ENCODE peak calls at places on chromosome 4, in six cellular contexts. U is non-pigmented ciliary epithelial cell; Z is spleen; H is NK-92 treated with Interleukin-12 subunit alpha and Interleukin-12 subunit beta, amount 100 ng/mL, for 24 hours; K is stimulated activated CD8-positive, alpha-beta memory T cell treated with anti-CD3 and anti-CD28 coated beads, Interleukin-4, amount 100 ng/mL, for 1 hour; D is T-cell. C is an unnamed sample.
A peak's percentile ranks its signal among the peaks of the same experiment; 100 is the strongest.

GRCh38 chr4:120070191-120070590 is 3.5 kb upstream of the MAD2L1 start:
- DNase-seq in U (no peak), Z (no peak), H (no peak), K (no peak), D (no peak), C (no peak)

GRCh38 chr4:2417765-2418651 is at the start of gene ZFYVE28:
- DNase-seq in U (no peak), Z (peak; percentile 86), H (no peak), K (no peak), D (no peak), C (no peak)

GRCh38 chr4:21795091-21795490 is 153.5 kb downstream of the KCNIP4 start:
- DNase-seq in U (no peak), Z (no peak), H (no peak), K (no peak), D (no peak), C (no peak)

GRCh38 chr4:23122666-23123400 is 430.1 kb downstream of the GBA3 start:
- DNase-seq in U (no peak), Z (no peak), H (no peak), K (no peak), D (no peak), C (no peak)

GRCh38 chr4:42673084-42673429 is 16.2 kb upstream of the ATP8A1 start:
- DNase-seq in U (no peak), Z (no peak), H (no peak), K (no peak), D (no peak), C (no peak)

GRCh38 chr4:27094785-27095184 is 234.1 kb downstream of the STIM2 start:
- DNase-seq in U (no peak), Z (no peak), H (no peak), K (no peak), D (no peak), C (peak; percentile 34)

GRCh38 chr4:94577136-94577535 is 125.4 kb downstream of the PDLIM5 start:
- DNase-seq in U (no peak), Z (no peak), H (no peak), K (no peak), D (no peak), C (peak; percentile 96)

GRCh38 chr4:88033309-88033708 is 25.9 kb downstream of the PKD2 start:
- DNase-seq in U (peak; percentile 31), Z (no peak), H (no peak), K (no peak), D (no peak), C (no peak)

GRCh38 chr4:74293558-74293957 is 14.7 kb upstream of the EPGN start:
- DNase-seq in U (no peak), Z (no peak), H (no peak), K (no peak), D (no peak), C (no peak)

GRCh38 chr4:185892165-185892564 is 80.2 kb upstream of the SORBS2 start:
- DNase-seq in U (no peak), Z (no peak), H (no peak), K (no peak), D (no peak), C (no peak)

GRCh38 chr4:1462009-1462767 is 55.9 kb upstream of the NKX1-1 start:
- DNase-seq in U (no peak), Z (peak; percentile 62), H (no peak), K (no peak), D (no peak), C (no peak)

GRCh38 chr4:176653406-176654220 is 139.1 kb downstream of the VEGFC start:
- DNase-seq in U (no peak), Z (no peak), H (no peak), K (no peak), D (no peak), C (no peak)

GRCh38 chr4:120078216-120078615 is 11.6 kb upstream of the MAD2L1 start:
- DNase-seq in U (no peak), Z (no peak), H (no peak), K (no peak), D (no peak), C (no peak)